ENCODE peak calls at places on chromosome 19, in five cellular contexts. One of them, this sample, is unnamed.

GRCh38 chr19:42422092-42422575 is 5.1 kb downstream of the LIPE start:
- DNase-seq in left lung: no peak
- DNase-seq in ACHN: no peak
- DNase-seq in T-helper 1 cell: no peak
- DNase-seq in effector CD4-positive, alpha-beta T cell: no peak
- DNase-seq in this sample: no peak

GRCh38 chr19:44748426-44749254 is at the start of gene BCL3:
- DNase-seq in ACHN: peak; percentile 73
- DNase-seq in T-helper 1 cell: peak; percentile 73
- DNase-seq in effector CD4-positive, alpha-beta T cell: peak; percentile 68
- DNase-seq in left lung: peak; percentile 85
- DNase-seq in this sample: peak; percentile 74

GRCh38 chr19:9362905-9363304 is at the start of gene ZNF177:
- DNase-seq in T-helper 1 cell: peak; percentile 10
- DNase-seq in ACHN: no peak
- DNase-seq in left lung: no peak
- DNase-seq in effector CD4-positive, alpha-beta T cell: no peak
- DNase-seq in this sample: no peak

GRCh38 chr19:40571831-40572495 is 4.7 kb upstream of the SHKBP1 start:
- DNase-seq in ACHN: no peak
- DNase-seq in left lung: no peak
- DNase-seq in effector CD4-positive, alpha-beta T cell: no peak
- DNase-seq in T-helper 1 cell: no peak
- DNase-seq in this sample: no peak

GRCh38 chr19:55310498-55310897 is 14.6 kb downstream of the TMEM150B start:
- DNase-seq in effector CD4-positive, alpha-beta T cell: no peak
- DNase-seq in T-helper 1 cell: no peak
- DNase-seq in ACHN: no peak
- DNase-seq in left lung: no peak
- DNase-seq in this sample: no peak

GRCh38 chr19:6865849-6866248 is 21.5 kb upstream of the ADGRE1 start:
- DNase-seq in left lung: no peak
- DNase-seq in ACHN: no peak
- DNase-seq in effector CD4-positive, alpha-beta T cell: no peak
- DNase-seq in T-helper 1 cell: no peak
- DNase-seq in this sample: no peak

GRCh38 chr19:40716031-40716654 is 543 bp downstream of the COQ8B start:
- DNase-seq in T-helper 1 cell: peak; percentile 39
- DNase-seq in effector CD4-positive, alpha-beta T cell: peak; percentile 65
- DNase-seq in left lung: peak; percentile 42
- DNase-seq in ACHN: peak; percentile 80
- DNase-seq in this sample: peak; percentile 48

GRCh38 chr19:1525343-1525742 is 1.5 kb downstream of the PLK5 start:
- DNase-seq in ACHN: no peak
- DNase-seq in left lung: no peak
- DNase-seq in effector CD4-positive, alpha-beta T cell: no peak
- DNase-seq in T-helper 1 cell: no peak
- DNase-seq in this sample: no peak

GRCh38 chr19:48735031-48735615 is 5.3 kb downstream of the RASIP1 start:
- DNase-seq in T-helper 1 cell: no peak
- DNase-seq in ACHN: no peak
- DNase-seq in left lung: no peak
- DNase-seq in effector CD4-positive, alpha-beta T cell: no peak
- DNase-seq in this sample: no peak

GRCh38 chr19:22595918-22596341 is 38.2 kb upstream of the ZNF492 start:
- DNase-seq in ACHN: no peak
- DNase-seq in effector CD4-positive, alpha-beta T cell: no peak
- DNase-seq in left lung: no peak
- DNase-seq in T-helper 1 cell: no peak
- DNase-seq in this sample: no peak

GRCh38 chr19:18057557-18057956 is 29.2 kb downstream of the IL12RB1 start:
- DNase-seq in left lung: no peak
- DNase-seq in ACHN: no peak
- DNase-seq in effector CD4-positive, alpha-beta T cell: no peak
- DNase-seq in T-helper 1 cell: no peak
- DNase-seq in this sample: no peak

GRCh38 chr19:3982701-3983541 is 2.3 kb downstream of the EEF2 start:
- DNase-seq in left lung: no peak
- DNase-seq in ACHN: no peak
- DNase-seq in effector CD4-positive, alpha-beta T cell: no peak
- DNase-seq in T-helper 1 cell: no peak
- DNase-seq in this sample: no peak

GRCh38 chr19:18756896-18757295 is 34.2 kb downstream of the COMP start:
- DNase-seq in left lung: no peak
- DNase-seq in effector CD4-positive, alpha-beta T cell: no peak
- DNase-seq in T-helper 1 cell: no peak
- DNase-seq in ACHN: no peak
- DNase-seq in this sample: no peak

GRCh38 chr19:8367327-8368001 is 3.5 kb downstream of the ANGPTL4 start:
- DNase-seq in ACHN: peak; percentile 90
- DNase-seq in left lung: peak; percentile 84
- DNase-seq in effector CD4-positive, alpha-beta T cell: no peak
- DNase-seq in T-helper 1 cell: no peak
- DNase-seq in this sample: no peak

GRCh38 chr19:45492627-45493470 is 4.0 kb downstream of the RTN2 start:
- DNase-seq in effector CD4-positive, alpha-beta T cell: no peak
- DNase-seq in left lung: peak; percentile 58
- DNase-seq in ACHN: no peak
- DNase-seq in T-helper 1 cell: no peak
- DNase-seq in this sample: no peak

GRCh38 chr19:14383898-14384669 is 2.8 kb downstream of the ADGRE5 start:
- DNase-seq in ACHN: peak; percentile 45
- DNase-seq in effector CD4-positive, alpha-beta T cell: peak; percentile 65
- DNase-seq in T-helper 1 cell: no peak
- DNase-seq in left lung: peak; percentile 76
- DNase-seq in this sample: no peak

GRCh38 chr19:9673912-9674668 is 810 bp downstream of the ZNF562 start:
- DNase-seq in effector CD4-positive, alpha-beta T cell: no peak
- DNase-seq in T-helper 1 cell: no peak
- DNase-seq in left lung: no peak
- DNase-seq in ACHN: peak; percentile 11
- DNase-seq in this sample: peak; percentile 11

GRCh38 chr19:51462276-51462675 is 4.0 kb upstream of the SIGLEC8 start:
- DNase-seq in effector CD4-positive, alpha-beta T cell: no peak
- DNase-seq in left lung: no peak
- DNase-seq in ACHN: no peak
- DNase-seq in T-helper 1 cell: no peak
- DNase-seq in this sample: no peak

GRCh38 chr19:41456342-41456918 is 13.5 kb downstream of the ERICH4 start:
- DNase-seq in T-helper 1 cell: no peak
- DNase-seq in effector CD4-positive, alpha-beta T cell: no peak
- DNase-seq in left lung: no peak
- DNase-seq in ACHN: peak; percentile 11
- DNase-seq in this sample: no peak

GRCh38 chr19:2171349-2172145 is 7.8 kb downstream of the DOT1L start:
- DNase-seq in ACHN: no peak
- DNase-seq in left lung: no peak
- DNase-seq in T-helper 1 cell: peak; percentile 65
- DNase-seq in effector CD4-positive, alpha-beta T cell: peak; percentile 71
- DNase-seq in this sample: peak; percentile 77

GRCh38 chr19:17703823-17704463 is 15.3 kb upstream of the MAP1S start:
- DNase-seq in ACHN: peak; percentile 51
- DNase-seq in left lung: no peak
- DNase-seq in effector CD4-positive, alpha-beta T cell: peak; percentile 62
- DNase-seq in T-helper 1 cell: peak; percentile 53
- DNase-seq in this sample: peak; percentile 55

GRCh38 chr19:45405435-45406164 is 731 bp upstream of the PPP1R13L start:
- DNase-seq in ACHN: peak; percentile 89
- DNase-seq in effector CD4-positive, alpha-beta T cell: peak; percentile 82
- DNase-seq in T-helper 1 cell: peak; percentile 75
- DNase-seq in left lung: peak; percentile 92
- DNase-seq in this sample: peak; percentile 80

GRCh38 chr19:5624154-5624663 is 1.3 kb downstream of the SAFB start:
- DNase-seq in T-helper 1 cell: no peak
- DNase-seq in left lung: peak; percentile 51
- DNase-seq in ACHN: peak; percentile 25
- DNase-seq in effector CD4-positive, alpha-beta T cell: no peak
- DNase-seq in this sample: no peak

GRCh38 chr19:55253842-55254624 is 4.8 kb downstream of the PPP6R1 start:
- DNase-seq in left lung: no peak
- DNase-seq in effector CD4-positive, alpha-beta T cell: peak; percentile 57
- DNase-seq in ACHN: no peak
- DNase-seq in T-helper 1 cell: peak; percentile 41
- DNase-seq in this sample: peak; percentile 90

GRCh38 chr19:9945319-9945966 is 9.1 kb upstream of the OLFM2 start:
- DNase-seq in T-helper 1 cell: no peak
- DNase-seq in ACHN: peak; percentile 47
- DNase-seq in effector CD4-positive, alpha-beta T cell: no peak
- DNase-seq in left lung: peak; percentile 82
- DNase-seq in this sample: no peak

GRCh38 chr19:6970478-6970877 is 50.8 kb downstream of the MBD3L2B start:
- DNase-seq in ACHN: no peak
- DNase-seq in left lung: no peak
- DNase-seq in effector CD4-positive, alpha-beta T cell: no peak
- DNase-seq in T-helper 1 cell: no peak
- DNase-seq in this sample: no peak

GRCh38 chr19:10660346-10660745 is 6.2 kb downstream of the ILF3 start:
- DNase-seq in left lung: no peak
- DNase-seq in effector CD4-positive, alpha-beta T cell: no peak
- DNase-seq in T-helper 1 cell: no peak
- DNase-seq in ACHN: no peak
- DNase-seq in this sample: no peak

GRCh38 chr19:18233224-18233825 is 7.1 kb upstream of the PDE4C start:
- DNase-seq in effector CD4-positive, alpha-beta T cell: peak; percentile 35
- DNase-seq in T-helper 1 cell: no peak
- DNase-seq in left lung: no peak
- DNase-seq in ACHN: peak; percentile 75
- DNase-seq in this sample: peak; percentile 49

GRCh38 chr19:49818691-49819331 is 722 bp downstream of the MED25 start:
- DNase-seq in effector CD4-positive, alpha-beta T cell: no peak
- DNase-seq in ACHN: no peak
- DNase-seq in T-helper 1 cell: no peak
- DNase-seq in left lung: no peak
- DNase-seq in this sample: no peak

GRCh38 chr19:12907166-12907565 is 11.9 kb downstream of the SYCE2 start:
- DNase-seq in effector CD4-positive, alpha-beta T cell: no peak
- DNase-seq in ACHN: no peak
- DNase-seq in T-helper 1 cell: no peak
- DNase-seq in left lung: no peak
- DNase-seq in this sample: no peak

GRCh38 chr19:8251025-8251472 is 41.9 kb downstream of the CERS4 start:
- DNase-seq in T-helper 1 cell: no peak
- DNase-seq in ACHN: no peak
- DNase-seq in left lung: peak; percentile 84
- DNase-seq in effector CD4-positive, alpha-beta T cell: no peak
- DNase-seq in this sample: no peak

GRCh38 chr19:49336482-49337266 is 1.5 kb downstream of the CD37 start:
- DNase-seq in ACHN: no peak
- DNase-seq in left lung: no peak
- DNase-seq in effector CD4-positive, alpha-beta T cell: no peak
- DNase-seq in T-helper 1 cell: no peak
- DNase-seq in this sample: no peak

GRCh38 chr19:3276341-3276799 is 51.9 kb downstream of the CELF5 start:
- DNase-seq in left lung: peak; percentile 39
- DNase-seq in ACHN: no peak
- DNase-seq in effector CD4-positive, alpha-beta T cell: peak; percentile 37
- DNase-seq in T-helper 1 cell: peak; percentile 48
- DNase-seq in this sample: no peak